ENCODE peak calls at places on chromosomes 3 and 15, in seven cellular contexts. M is neuronal stem cell, O is IMR-90, C is H9, D is mesenchymal stem cell, K is mesendoderm, Y is H1. Z is an unnamed sample.

GRCh38 chr3:61371123-61371522 is 119.9 kb upstream of the FHIT start:
- DNase-seq in D (peak; percentile 7), O (no peak), C (no peak), Y (peak; percentile 49), K (peak; percentile 46), M (peak; percentile 15), Z (no peak)

GRCh38 chr15:74777769-74778598 is 3.9 kb upstream of the CSK start:
- DNase-seq in D (no peak), M (no peak), O (no peak), K (no peak), Y (no peak), C (no peak), Z (no peak)

GRCh38 chr3:30227571-30228301 is 378.7 kb upstream of the TGFBR2 start:
- DNase-seq in O (peak; percentile 96), C (no peak), K (no peak), Y (no peak), M (no peak), D (peak; percentile 73), Z (no peak)

GRCh38 chr3:99981138-99981537 is 133.2 kb downstream of the FILIP1L start:
- DNase-seq in C (no peak), K (no peak), O (no peak), D (no peak), Y (no peak), M (no peak), Z (no peak)

GRCh38 chr15:61794881-61795280 is 265.4 kb downstream of the VPS13C start:
- DNase-seq in K (no peak), Y (no peak), M (no peak), O (no peak), D (no peak), C (no peak), Z (no peak)

GRCh38 chr3:190575441-190576190 is 61.7 kb downstream of the IL1RAP start:
- DNase-seq in C (no peak), K (no peak), O (no peak), D (no peak), Y (no peak), M (no peak), Z (no peak)

GRCh38 chr15:79812536-79812935 is 84.3 kb downstream of the MTHFS start:
- DNase-seq in Y (no peak), C (no peak), K (no peak), D (no peak), O (no peak), M (no peak), Z (no peak)

GRCh38 chr3:184262166-184262926 is 993 bp upstream of the CAMK2N2 start:
- DNase-seq in M (no peak), O (peak; percentile 2), D (no peak), C (peak; percentile 38), K (peak; percentile 8), Y (peak; percentile 58), Z (no peak)

GRCh38 chr3:9196009-9196408 is 53.4 kb downstream of the SRGAP3 start:
- DNase-seq in Y (peak; percentile 76), O (no peak), M (peak; percentile 81), K (peak; percentile 65), D (no peak), C (peak; percentile 53), Z (no peak)

GRCh38 chr3:169781209-169781855 is 8.1 kb downstream of the MYNN start:
- DNase-seq in D (no peak), O (no peak), Y (no peak), M (no peak), C (no peak), K (no peak), Z (no peak)

GRCh38 chr3:187743195-187744141 is 1.8 kb downstream of the BCL6 start:
- DNase-seq in M (no peak), C (no peak), K (peak; percentile 35), O (peak; percentile 46), Y (peak; percentile 54), D (peak; percentile 70), Z (peak; percentile 52)

GRCh38 chr3:146020969-146021368 is 140.0 kb downstream of the PLOD2 start:
- DNase-seq in O (no peak), Y (no peak), C (no peak), D (no peak), K (peak; percentile 50), M (no peak), Z (peak; percentile 21)

DNA sequence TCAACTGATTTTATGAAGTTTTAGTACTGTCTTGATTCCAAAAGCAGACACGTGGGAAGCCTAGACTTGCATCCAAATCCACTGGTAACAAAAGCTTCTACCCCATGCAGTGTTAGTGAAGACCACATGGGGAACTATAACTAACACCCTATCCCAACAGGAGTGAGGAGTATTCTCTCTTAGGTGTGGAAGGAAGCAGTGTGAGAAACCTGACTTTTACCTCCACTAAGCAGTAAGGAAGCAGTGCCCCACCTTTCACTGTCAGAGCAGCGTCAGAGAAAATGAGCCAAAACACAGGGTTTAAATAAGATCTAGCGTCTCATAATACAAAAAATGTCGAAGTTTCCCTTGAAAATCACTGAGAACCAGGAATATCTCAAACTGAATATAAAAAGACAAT is 60.5 kb downstream of the DLG1 start:
- DNase-seq in K (no peak), O (no peak), D (no peak), C (no peak), Y (no peak), M (no peak), Z (no peak)
- H4K8ac ChIP-seq in K (no peak overlapping the region), O (no peak overlapping the region), D (no peak overlapping the region), C (no peak overlapping the region), Y (no peak overlapping the region), M (no peak overlapping the region), Z (no peak overlapping the region)

GRCh38 chr3:138640537-138640936 is 32.0 kb downstream of the FAIM start:
- DNase-seq in M (no peak), Y (no peak), K (no peak), O (no peak), C (no peak), D (no peak), Z (peak; percentile 77)
- H3K18ac ChIP-seq in M (no peak overlapping the region), Y (no peak overlapping the region), K (no peak overlapping the region), O (no peak overlapping the region), C (no peak overlapping the region), D (no peak overlapping the region), Z (no peak overlapping the region)

DNA sequence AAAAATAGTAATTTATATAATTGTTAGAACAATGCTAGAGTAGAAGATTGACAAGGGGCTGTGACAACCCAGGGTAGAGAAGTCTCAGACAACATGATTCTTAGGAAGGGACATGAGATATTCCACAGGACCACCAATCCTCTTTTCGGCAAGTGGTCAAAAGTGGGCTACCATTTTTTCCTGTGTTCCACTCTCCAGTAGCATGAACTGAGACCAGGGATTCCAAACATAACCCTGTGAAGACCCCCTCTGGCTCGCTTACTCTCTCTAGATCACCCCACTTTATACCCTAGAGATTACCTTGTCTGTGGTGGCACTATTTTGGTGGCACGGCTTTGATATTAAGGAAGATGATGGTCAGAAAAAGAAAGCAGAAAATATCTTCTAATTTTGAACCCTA is 960 bp downstream of the GCSAM start:
- DNase-seq in O (no peak), D (no peak), Y (no peak), K (no peak), C (no peak), M (no peak), Z (no peak)
- H4K8ac ChIP-seq in O (no peak overlapping the region), D (no peak overlapping the region), Y (no peak overlapping the region), K (no peak overlapping the region), C (no peak overlapping the region), M (no peak overlapping the region), Z (no peak overlapping the region)

DNA sequence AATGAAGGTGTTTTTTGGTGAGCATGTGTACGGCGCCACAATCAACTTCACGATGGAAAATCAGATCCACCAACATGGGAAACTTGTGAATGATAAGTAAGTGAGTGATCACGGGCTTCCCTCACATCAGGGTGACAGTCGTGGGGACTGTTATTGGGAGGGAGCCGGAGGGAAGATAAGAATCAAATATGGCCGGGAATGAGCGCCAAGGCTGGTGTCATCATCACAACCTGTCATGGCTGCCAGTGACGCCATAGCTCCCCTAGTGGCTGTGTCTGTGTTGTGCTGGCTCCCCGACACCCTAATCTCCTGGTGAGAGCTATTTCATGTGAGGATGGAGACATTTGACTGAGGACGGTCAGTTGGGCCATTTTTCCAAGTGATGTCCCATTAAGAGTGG is 168.5 kb downstream of the SV2B start:
- DNase-seq in Y (peak; percentile 75), O (no peak), M (no peak), K (peak; percentile 54), D (no peak), C (peak; percentile 64), Z (no peak)
- H3K18ac ChIP-seq in Y (no peak overlapping the region), O (no peak overlapping the region), M (no peak overlapping the region), K (no peak overlapping the region), D (no peak overlapping the region), C (no peak overlapping the region), Z (no peak overlapping the region)

GRCh38 chr15:93980149-93980911 is 251.0 kb upstream of the MCTP2 start:
- DNase-seq in O (no peak), C (no peak), M (no peak), D (peak; percentile 52), K (no peak), Y (no peak), Z (no peak)
- H4K8ac ChIP-seq in O (no peak overlapping the region), C (no peak overlapping the region), M (no peak overlapping the region), D (no peak overlapping the region), K (no peak overlapping the region), Y (no peak overlapping the region), Z (no peak overlapping the region)

GRCh38 chr3:59773970-59774369 is 724.1 kb upstream of the CFAP20DC start:
- DNase-seq in O (no peak), C (no peak), Y (no peak), K (no peak), D (no peak), M (no peak), Z (no peak)
- H3K18ac ChIP-seq in O (peak overlapping the region; percentile 95), C (no peak overlapping the region), Y (no peak overlapping the region), K (no peak overlapping the region), D (no peak overlapping the region), M (no peak overlapping the region), Z (no peak overlapping the region)

DNA sequence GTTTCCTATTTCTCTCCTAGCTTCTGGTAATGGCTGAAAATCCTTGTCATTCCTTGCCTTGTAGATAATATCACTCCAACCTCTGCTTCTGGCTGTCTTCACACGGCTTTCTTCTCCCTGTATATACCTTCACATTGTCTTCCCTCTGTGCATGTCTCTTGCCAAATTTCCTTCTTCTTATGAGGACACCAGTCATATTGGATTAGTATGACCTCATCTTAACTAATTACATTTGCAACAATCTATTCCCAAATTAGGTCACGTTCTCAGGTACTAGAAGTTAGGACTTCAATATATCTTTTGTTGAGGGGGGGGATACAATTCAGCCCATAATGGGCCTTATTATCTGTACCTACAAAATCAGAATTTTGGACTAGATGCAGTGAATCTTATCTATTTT is 417.4 kb downstream of the PLCL2 start:
- DNase-seq in D (no peak), C (no peak), O (no peak), M (no peak), Y (no peak), K (no peak), Z (no peak)
- H4K8ac ChIP-seq in D (no peak overlapping the region), C (no peak overlapping the region), O (no peak overlapping the region), M (no peak overlapping the region), Y (no peak overlapping the region), K (no peak overlapping the region), Z (no peak overlapping the region)